ENCODE peak calls at places on chromosomes 3 and 15, in four cellular contexts. V is upper lobe of left lung, M is heart left ventricle, Y is fibroblast of pulmonary artery. N is an unnamed sample.

GRCh38 chr15:85692873-85693272 is 101.9 kb downstream of the KLHL25 start:
- DNase-seq in V (no peak), Y (no peak), M (no peak), N (no peak)

GRCh38 chr3:27720899-27721716 is 1.0 kb downstream of the EOMES start:
- DNase-seq in V (no peak), M (no peak), Y (no peak), N (peak; percentile 4)

GRCh38 chr3:189773056-189773455 is 141.9 kb downstream of the TP63 start:
- DNase-seq in V (no peak), M (no peak), Y (peak; percentile 43), N (no peak)

GRCh38 chr15:39869251-39869650 is 50.8 kb downstream of the GPR176 start:
- DNase-seq in M (no peak), V (no peak), Y (no peak), N (no peak)

GRCh38 chr3:69097407-69098086 is 12.8 kb downstream of the ARL6IP5 start:
- DNase-seq in M (no peak), V (no peak), Y (no peak), N (no peak)

GRCh38 chr15:59751552-59752413 is 62.7 kb upstream of the BNIP2 start:
- DNase-seq in V (no peak), Y (peak; percentile 9), M (no peak), N (peak; percentile 17)

GRCh38 chr15:31409196-31409595 is 82.6 kb downstream of the KLF13 start:
- DNase-seq in V (no peak), Y (peak; percentile 58), M (no peak), N (no peak)

GRCh38 chr15:99164119-99164518 is 59.2 kb downstream of the SYNM start:
- DNase-seq in V (no peak), Y (no peak), M (no peak), N (no peak)

GRCh38 chr3:51535146-51536019 is 3.1 kb upstream of the RAD54L2 start:
- DNase-seq in M (no peak), V (no peak), Y (no peak), N (no peak)

GRCh38 chr15:78092111-78093041 is at the start of gene SH2D7:
- DNase-seq in Y (no peak), M (peak; percentile 53), V (peak; percentile 15), N (no peak)

GRCh38 chr3:150402217-150402616 is 5.9 kb upstream of the TSC22D2 start:
- DNase-seq in M (no peak), V (no peak), Y (no peak), N (no peak)

GRCh38 chr3:14793858-14794234 is 24.9 kb upstream of the FGD5 start:
- DNase-seq in M (no peak), Y (no peak), V (no peak), N (no peak)

GRCh38 chr15:80986487-80986886 is 3.1 kb downstream of the MESD start:
- DNase-seq in Y (no peak), M (no peak), V (no peak), N (no peak)

GRCh38 chr15:52480990-52481389 is 47.7 kb downstream of the MYO5A start:
- DNase-seq in Y (no peak), M (no peak), V (no peak), N (no peak)

GRCh38 chr3:46386206-46386605 is 15.5 kb downstream of the CCR5 start:
- DNase-seq in M (no peak), Y (peak; percentile 38), V (peak; percentile 45), N (peak; percentile 84)

GRCh38 chr15:94509259-94509658 is 277.9 kb downstream of the MCTP2 start:
- DNase-seq in Y (no peak), M (no peak), V (no peak), N (no peak)

GRCh38 chr3:57065588-57065987 is 5.1 kb downstream of the SPATA12 start:
- DNase-seq in Y (no peak), V (no peak), M (no peak), N (no peak)

N was measured in dermis blood vessel endothelial cell.